ENCODE peak calls at places on chromosomes 7 and 10, in four cellular contexts. Q is GM23248, G is prostate gland, N is GM12865. E is an unnamed sample.

GRCh38 chr7:46809886-46810285 is 772.0 kb downstream of the TNS3 start:
- DNase-seq in N (no peak), Q (no peak), G (no peak), E (no peak)

GRCh38 chr7:12583181-12583580 is 12.7 kb downstream of the SCIN start:
- DNase-seq in N (no peak), Q (peak; percentile 47), G (no peak), E (no peak)

GRCh38 chr7:144403649-144404061 is at the start of gene NOBOX:
- DNase-seq in Q (no peak), G (no peak), N (no peak), E (no peak)

GRCh38 chr10:113273151-113273876 is 279.5 kb upstream of the HABP2 start:
- DNase-seq in Q (peak; percentile 52), N (no peak), G (no peak), E (no peak)

GRCh38 chr10:48608279-48608681 is 3.4 kb upstream of the ARHGAP22 start:
- DNase-seq in N (peak; percentile 77), Q (peak; percentile 63), G (no peak), E (peak; percentile 17)

GRCh38 chr10:27564381-27564780 is 60.3 kb downstream of the RAB18 start:
- DNase-seq in Q (no peak), N (no peak), G (no peak), E (no peak)

GRCh38 chr7:29878081-29878688 is 71.9 kb downstream of the WIPF3 start:
- DNase-seq in N (peak; percentile 32), Q (peak; percentile 67), G (peak; percentile 43), E (peak; percentile 24)

GRCh38 chr10:95268438-95268837 is 22.4 kb downstream of the PDLIM1 start:
- DNase-seq in N (no peak), G (no peak), Q (no peak), E (no peak)

GRCh38 chr10:121658611-121659010 is 60.4 kb upstream of the FGFR2 start:
- DNase-seq in N (no peak), G (no peak), Q (no peak), E (no peak)

GRCh38 chr7:389911-390601 is 100.1 kb downstream of the FOXL3 start:
- DNase-seq in G (no peak), Q (no peak), N (no peak), E (no peak)

GRCh38 chr7:130925136-130925794 is 191.3 kb upstream of the KLF14 start:
- DNase-seq in Q (no peak), N (no peak), G (no peak), E (no peak)

GRCh38 chr10:113965683-113966082 is 78.0 kb upstream of the ADRB1 start:
- DNase-seq in N (peak; percentile 51), Q (no peak), G (no peak), E (no peak)

GRCh38 chr7:130281227-130281626 is 11.7 kb upstream of the CPA4 start:
- DNase-seq in G (no peak), N (no peak), Q (peak; percentile 79), E (no peak)

GRCh38 chr10:61897671-61898434 is 3.6 kb upstream of the ARID5B start:
- DNase-seq in Q (peak; percentile 78), G (no peak), N (peak; percentile 41), E (peak; percentile 75)

GRCh38 chr7:1671876-1672451 is 1.9 kb downstream of the ELFN1 start:
- DNase-seq in Q (no peak), N (no peak), G (no peak), E (no peak)

GRCh38 chr7:73703985-73704639 is 15.4 kb downstream of the STX1A start:
- DNase-seq in N (no peak), Q (peak; percentile 52), G (no peak), E (no peak)

GRCh38 chr10:132186488-132187413 is at the start of gene DPYSL4:
- DNase-seq in Q (peak; percentile 53), N (no peak), G (no peak), E (no peak)

GRCh38 chr10:17200885-17201164 is 647 bp downstream of the TRDMT1 start:
- DNase-seq in N (peak; percentile 9), Q (peak; percentile 79), G (peak; percentile 49), E (peak; percentile 49)

GRCh38 chr7:8481752-8482446 is 48.5 kb downstream of the NXPH1 start:
- DNase-seq in Q (no peak), G (no peak), N (no peak), E (no peak)

GRCh38 chr7:98678215-98678614 is 61.1 kb downstream of the NPTX2 start:
- DNase-seq in N (no peak), Q (no peak), G (no peak), E (no peak)

GRCh38 chr7:2050511-2050866 is 182.3 kb downstream of the MAD1L1 start:
- DNase-seq in Q (no peak), G (no peak), N (no peak), E (no peak)

GRCh38 chr10:84257343-84258020 is 12.6 kb downstream of the RGR start:
- DNase-seq in G (no peak), N (no peak), Q (no peak), E (no peak)

GRCh38 chr7:42174391-42174848 is 62.6 kb downstream of the GLI3 start:
- DNase-seq in G (no peak), Q (peak; percentile 53), N (no peak), E (no peak)

GRCh38 chr7:116101709-116102108 is 71.1 kb upstream of the TFEC start:
- DNase-seq in G (no peak), Q (peak; percentile 83), N (no peak), E (no peak)

DNA sequence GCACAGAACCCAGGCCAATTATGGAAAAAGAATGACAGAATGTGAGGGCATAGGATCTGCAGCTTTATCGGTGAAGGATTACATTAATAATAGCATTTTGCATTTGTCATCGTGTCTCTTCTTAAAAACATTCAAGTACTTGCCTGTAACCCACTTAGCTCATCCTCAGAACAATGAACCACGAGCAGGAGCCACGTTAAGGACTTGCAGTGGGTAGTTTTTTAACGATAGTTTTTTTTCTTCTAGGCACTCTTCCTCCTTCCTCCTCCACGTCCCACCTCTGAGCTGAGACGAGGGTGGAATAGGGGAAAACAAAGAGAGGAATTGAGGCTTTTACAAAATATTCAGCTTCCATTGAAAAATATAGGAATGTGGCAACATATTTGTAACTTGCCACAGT is 27.1 kb downstream of the CDHR3 start:
- DNase-seq in Q (no peak), N (no peak), G (no peak), E (no peak)
- H3K4me3 ChIP-seq in Q (no peak overlapping the region), N (no peak overlapping the region), G (no peak overlapping the region), E (no peak overlapping the region)

DNA sequence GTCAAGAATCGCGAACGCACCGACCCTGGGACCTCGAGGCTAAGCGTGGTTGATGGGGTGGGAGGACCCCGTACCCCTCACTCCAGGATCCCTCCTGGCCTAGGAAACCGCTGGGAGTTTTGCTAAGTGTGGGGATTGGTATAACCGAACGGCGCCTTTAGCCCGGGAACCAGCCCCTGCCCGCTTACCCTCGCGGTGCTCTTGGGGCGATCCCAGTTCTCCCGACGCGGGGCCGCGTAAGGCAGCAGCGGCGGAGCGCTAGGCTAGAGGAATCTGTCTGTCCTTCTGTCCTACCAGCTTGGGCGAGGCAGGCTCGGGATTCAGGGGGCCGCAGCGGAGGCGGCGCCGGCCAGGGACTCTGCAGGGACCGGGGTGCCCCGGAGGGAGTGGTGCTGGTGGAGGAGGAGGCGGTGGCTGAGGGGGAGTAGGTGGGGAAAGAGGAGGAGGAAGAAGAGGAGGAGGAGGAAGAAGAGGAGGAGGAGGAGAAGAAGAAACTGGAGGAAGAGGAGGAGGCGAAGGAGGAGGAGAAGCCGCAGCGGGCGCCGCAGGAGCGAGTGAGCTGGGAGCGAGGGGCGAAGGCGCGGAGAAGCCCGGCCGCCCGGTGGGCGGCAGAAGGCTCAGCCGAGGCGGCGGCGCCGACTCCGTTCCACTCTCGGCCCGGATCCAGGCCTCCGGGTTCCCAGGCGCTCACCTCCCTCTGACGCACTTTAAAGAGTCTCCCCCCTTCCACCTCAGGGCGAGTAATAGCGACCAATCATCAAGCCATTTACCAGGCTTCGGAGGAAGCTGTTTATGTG is 439 bp upstream of the EMX2 start:
- DNase-seq in N (no peak), Q (peak; percentile 99), G (no peak), E (no peak)
- H3K4me3 ChIP-seq in N (no peak overlapping the region), Q (peak overlapping the region; percentile 95), G (no peak overlapping the region), E (no peak overlapping the region)

GRCh38 chr10:35306852-35307251 is 29.5 kb upstream of the CCNY start:
- DNase-seq in Q (peak; percentile 71), N (no peak), G (peak; percentile 29), E (no peak)
- H3K4me3 ChIP-seq in Q (no peak overlapping the region), N (no peak overlapping the region), G (no peak overlapping the region), E (no peak overlapping the region)

GRCh38 chr7:155962191-155962967 is 150.1 kb upstream of the SHH start:
- DNase-seq in G (no peak), Q (peak; percentile 5), N (peak; percentile 64), E (no peak)

GRCh38 chr7:155962968-155963300 is 150.7 kb upstream of the SHH start:
- DNase-seq in G (no peak), Q (no peak), N (no peak), E (no peak)

GRCh38 chr7:155956977-155957376 is 144.7 kb upstream of the SHH start:
- DNase-seq in G (no peak), Q (no peak), N (no peak), E (no peak)

GRCh38 chr7:155961241-155962190 is 149.3 kb upstream of the SHH start:
- DNase-seq in G (no peak), N (peak; percentile 5), Q (no peak), E (no peak)

DNA sequence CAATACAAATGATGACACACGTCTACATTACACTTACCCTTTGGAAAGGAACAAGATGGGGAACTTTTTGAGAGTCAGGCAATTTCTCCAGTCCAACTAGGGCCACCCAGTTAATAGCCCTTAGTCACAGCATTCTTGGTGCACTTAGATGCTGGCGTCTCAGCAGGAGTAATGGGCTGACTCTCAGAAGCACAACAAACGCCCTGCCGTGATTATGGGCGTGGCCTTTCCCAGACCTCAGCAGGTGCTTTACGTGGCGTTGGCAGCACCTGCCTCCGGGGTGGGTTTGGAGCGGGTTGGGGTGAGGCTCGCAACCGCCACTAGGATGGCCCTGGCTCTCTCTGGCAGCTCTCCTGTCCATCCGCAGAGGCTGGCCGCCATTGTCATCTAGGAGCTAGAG is 147.6 kb upstream of the SHH start:
- DNase-seq in Q (no peak), G (no peak), N (no peak), E (no peak)
- H3K4me3 ChIP-seq in Q (no peak overlapping the region), G (no peak overlapping the region), N (no peak overlapping the region), E (no peak overlapping the region)

E was measured in Jurkat, Clone E6-1.